ENCODE peak calls at places on chromosomes 6 and 20, in ten cellular contexts. One of them, this sample, is unnamed.

GRCh38 chr6:152605342-152605741 is 31.8 kb downstream of the SYNE1 start:
- DNase-seq in GDM1: no peak
- DNase-seq in tibial artery: no peak
- DNase-seq in activated T-cell treated with anti-CD3 and anti-CD28 coated beads, Interleukin-2, amount 50 U/mL, for 24 hours: no peak
- DNase-seq in MCF 10A: no peak
- DNase-seq in ACHN: no peak
- DNase-seq in bronchial epithelial cell: peak
- DNase-seq in breast epithelium: no peak
- DNase-seq in GM23248: peak
- DNase-seq in NCI-H1417: no peak
- DNase-seq in this sample: no peak

GRCh38 chr6:158414900-158415299 is 102.6 kb downstream of the TULP4 start:
- DNase-seq in GDM1: no peak
- DNase-seq in tibial artery: no peak
- DNase-seq in activated T-cell treated with anti-CD3 and anti-CD28 coated beads, Interleukin-2, amount 50 U/mL, for 24 hours: no peak
- DNase-seq in MCF 10A: no peak
- DNase-seq in ACHN: peak
- DNase-seq in bronchial epithelial cell: peak
- DNase-seq in breast epithelium: no peak
- DNase-seq in GM23248: peak
- DNase-seq in NCI-H1417: no peak
- DNase-seq in this sample: no peak

GRCh38 chr6:148367418-148368024 is 24.9 kb downstream of the SASH1 start:
- DNase-seq in GDM1: no peak
- DNase-seq in tibial artery: peak
- DNase-seq in activated T-cell treated with anti-CD3 and anti-CD28 coated beads, Interleukin-2, amount 50 U/mL, for 24 hours: no peak
- DNase-seq in MCF 10A: peak
- DNase-seq in ACHN: no peak
- DNase-seq in bronchial epithelial cell: peak
- DNase-seq in breast epithelium: peak
- DNase-seq in GM23248: peak
- DNase-seq in NCI-H1417: no peak
- DNase-seq in this sample: no peak

GRCh38 chr6:122778961-122779671 is 400 bp upstream of the FABP7 start:
- DNase-seq in GDM1: no peak
- DNase-seq in tibial artery: no peak
- DNase-seq in activated T-cell treated with anti-CD3 and anti-CD28 coated beads, Interleukin-2, amount 50 U/mL, for 24 hours: no peak
- DNase-seq in MCF 10A: no peak
- DNase-seq in ACHN: no peak
- DNase-seq in bronchial epithelial cell: no peak
- DNase-seq in breast epithelium: no peak
- DNase-seq in GM23248: no peak
- DNase-seq in NCI-H1417: no peak
- DNase-seq in this sample: no peak

GRCh38 chr6:123841067-123841896 is 37.6 kb downstream of the NKAIN2 start:
- DNase-seq in GDM1: no peak
- DNase-seq in tibial artery: no peak
- DNase-seq in activated T-cell treated with anti-CD3 and anti-CD28 coated beads, Interleukin-2, amount 50 U/mL, for 24 hours: no peak
- DNase-seq in MCF 10A: no peak
- DNase-seq in ACHN: no peak
- DNase-seq in bronchial epithelial cell: no peak
- DNase-seq in breast epithelium: no peak
- DNase-seq in GM23248: no peak
- DNase-seq in NCI-H1417: peak
- DNase-seq in this sample: no peak

GRCh38 chr20:63406617-63407245 is 45.6 kb upstream of the CHRNA4 start:
- DNase-seq in GDM1: no peak
- DNase-seq in tibial artery: no peak
- DNase-seq in activated T-cell treated with anti-CD3 and anti-CD28 coated beads, Interleukin-2, amount 50 U/mL, for 24 hours: no peak
- DNase-seq in MCF 10A: no peak
- DNase-seq in ACHN: no peak
- DNase-seq in bronchial epithelial cell: no peak
- DNase-seq in breast epithelium: no peak
- DNase-seq in GM23248: no peak
- DNase-seq in NCI-H1417: no peak
- DNase-seq in this sample: no peak

GRCh38 chr20:31867011-31867410 is 3.3 kb downstream of the DUSP15 start:
- DNase-seq in GDM1: no peak
- DNase-seq in tibial artery: no peak
- DNase-seq in activated T-cell treated with anti-CD3 and anti-CD28 coated beads, Interleukin-2, amount 50 U/mL, for 24 hours: no peak
- DNase-seq in MCF 10A: no peak
- DNase-seq in ACHN: no peak
- DNase-seq in bronchial epithelial cell: no peak
- DNase-seq in breast epithelium: no peak
- DNase-seq in GM23248: no peak
- DNase-seq in NCI-H1417: no peak
- DNase-seq in this sample: no peak

GRCh38 chr20:41587956-41588355 is 30.2 kb downstream of the CHD6 start:
- DNase-seq in GDM1: no peak
- DNase-seq in tibial artery: no peak
- DNase-seq in activated T-cell treated with anti-CD3 and anti-CD28 coated beads, Interleukin-2, amount 50 U/mL, for 24 hours: no peak
- DNase-seq in MCF 10A: peak
- DNase-seq in ACHN: no peak
- DNase-seq in bronchial epithelial cell: peak
- DNase-seq in breast epithelium: no peak
- DNase-seq in GM23248: peak
- DNase-seq in NCI-H1417: no peak
- DNase-seq in this sample: no peak

GRCh38 chr6:161596807-161597505 is 323.1 kb upstream of the AGPAT4 start:
- DNase-seq in GDM1: no peak
- DNase-seq in tibial artery: no peak
- DNase-seq in activated T-cell treated with anti-CD3 and anti-CD28 coated beads, Interleukin-2, amount 50 U/mL, for 24 hours: no peak
- DNase-seq in MCF 10A: no peak
- DNase-seq in ACHN: no peak
- DNase-seq in bronchial epithelial cell: no peak
- DNase-seq in breast epithelium: no peak
- DNase-seq in GM23248: no peak
- DNase-seq in NCI-H1417: no peak
- DNase-seq in this sample: no peak

GRCh38 chr20:18916886-18917785 is 103.6 kb downstream of the SCP2D1 start:
- DNase-seq in GDM1: no peak
- DNase-seq in tibial artery: no peak
- DNase-seq in activated T-cell treated with anti-CD3 and anti-CD28 coated beads, Interleukin-2, amount 50 U/mL, for 24 hours: no peak
- DNase-seq in MCF 10A: no peak
- DNase-seq in ACHN: no peak
- DNase-seq in bronchial epithelial cell: no peak
- DNase-seq in breast epithelium: no peak
- DNase-seq in GM23248: no peak
- DNase-seq in NCI-H1417: no peak
- DNase-seq in this sample: no peak

GRCh38 chr20:61050491-61050890 is 201.6 kb upstream of the CDH4 start:
- DNase-seq in GDM1: no peak
- DNase-seq in tibial artery: no peak
- DNase-seq in activated T-cell treated with anti-CD3 and anti-CD28 coated beads, Interleukin-2, amount 50 U/mL, for 24 hours: no peak
- DNase-seq in MCF 10A: no peak
- DNase-seq in ACHN: no peak
- DNase-seq in bronchial epithelial cell: no peak
- DNase-seq in breast epithelium: no peak
- DNase-seq in GM23248: no peak
- DNase-seq in NCI-H1417: no peak
- DNase-seq in this sample: no peak

GRCh38 chr6:31851485-31851832 is 11.2 kb downstream of the NEU1 start:
- DNase-seq in GDM1: no peak
- DNase-seq in tibial artery: no peak
- DNase-seq in activated T-cell treated with anti-CD3 and anti-CD28 coated beads, Interleukin-2, amount 50 U/mL, for 24 hours: no peak
- DNase-seq in MCF 10A: no peak
- DNase-seq in ACHN: peak
- DNase-seq in bronchial epithelial cell: no peak
- DNase-seq in breast epithelium: no peak
- DNase-seq in GM23248: peak
- DNase-seq in NCI-H1417: no peak
- DNase-seq in this sample: no peak

GRCh38 chr6:6474170-6474920 is 114.2 kb upstream of the LY86 start:
- DNase-seq in GDM1: no peak
- DNase-seq in tibial artery: no peak
- DNase-seq in activated T-cell treated with anti-CD3 and anti-CD28 coated beads, Interleukin-2, amount 50 U/mL, for 24 hours: no peak
- DNase-seq in MCF 10A: no peak
- DNase-seq in ACHN: no peak
- DNase-seq in bronchial epithelial cell: no peak
- DNase-seq in breast epithelium: no peak
- DNase-seq in GM23248: no peak
- DNase-seq in NCI-H1417: peak
- DNase-seq in this sample: no peak

GRCh38 chr6:158409451-158409850 is 97.2 kb downstream of the TULP4 start:
- DNase-seq in GDM1: no peak
- DNase-seq in tibial artery: no peak
- DNase-seq in activated T-cell treated with anti-CD3 and anti-CD28 coated beads, Interleukin-2, amount 50 U/mL, for 24 hours: no peak
- DNase-seq in MCF 10A: no peak
- DNase-seq in ACHN: no peak
- DNase-seq in bronchial epithelial cell: no peak
- DNase-seq in breast epithelium: no peak
- DNase-seq in GM23248: peak
- DNase-seq in NCI-H1417: no peak
- DNase-seq in this sample: no peak

GRCh38 chr6:11279213-11279780 is 46.8 kb upstream of the NEDD9 start:
- DNase-seq in GDM1: no peak
- DNase-seq in tibial artery: peak
- DNase-seq in activated T-cell treated with anti-CD3 and anti-CD28 coated beads, Interleukin-2, amount 50 U/mL, for 24 hours: no peak
- DNase-seq in MCF 10A: no peak
- DNase-seq in ACHN: no peak
- DNase-seq in bronchial epithelial cell: no peak
- DNase-seq in breast epithelium: no peak
- DNase-seq in GM23248: peak
- DNase-seq in NCI-H1417: no peak
- DNase-seq in this sample: no peak

GRCh38 chr6:149259753-149260152 is 57.8 kb upstream of the TAB2 start:
- DNase-seq in GDM1: no peak
- DNase-seq in tibial artery: peak
- DNase-seq in activated T-cell treated with anti-CD3 and anti-CD28 coated beads, Interleukin-2, amount 50 U/mL, for 24 hours: no peak
- DNase-seq in MCF 10A: no peak
- DNase-seq in ACHN: no peak
- DNase-seq in bronchial epithelial cell: no peak
- DNase-seq in breast epithelium: no peak
- DNase-seq in GM23248: no peak
- DNase-seq in NCI-H1417: no peak
- DNase-seq in this sample: no peak

GRCh38 chr6:95133578-95133977 is 443.8 kb upstream of the MANEA start:
- DNase-seq in GDM1: no peak
- DNase-seq in tibial artery: no peak
- DNase-seq in activated T-cell treated with anti-CD3 and anti-CD28 coated beads, Interleukin-2, amount 50 U/mL, for 24 hours: no peak
- DNase-seq in MCF 10A: peak
- DNase-seq in ACHN: peak
- DNase-seq in bronchial epithelial cell: peak
- DNase-seq in breast epithelium: no peak
- DNase-seq in GM23248: peak
- DNase-seq in NCI-H1417: peak
- DNase-seq in this sample: no peak

GRCh38 chr6:30555428-30556005 is 772 bp downstream of the GNL1 start:
- DNase-seq in GDM1: no peak
- DNase-seq in tibial artery: peak
- DNase-seq in activated T-cell treated with anti-CD3 and anti-CD28 coated beads, Interleukin-2, amount 50 U/mL, for 24 hours: no peak
- DNase-seq in MCF 10A: peak
- DNase-seq in ACHN: no peak
- DNase-seq in bronchial epithelial cell: no peak
- DNase-seq in breast epithelium: peak
- DNase-seq in GM23248: peak
- DNase-seq in NCI-H1417: peak
- DNase-seq in this sample: peak

GRCh38 chr6:34922177-34922663 is 33.2 kb downstream of the ANKS1A start:
- DNase-seq in GDM1: no peak
- DNase-seq in tibial artery: no peak
- DNase-seq in activated T-cell treated with anti-CD3 and anti-CD28 coated beads, Interleukin-2, amount 50 U/mL, for 24 hours: no peak
- DNase-seq in MCF 10A: peak
- DNase-seq in ACHN: peak
- DNase-seq in bronchial epithelial cell: peak
- DNase-seq in breast epithelium: no peak
- DNase-seq in GM23248: peak
- DNase-seq in NCI-H1417: no peak
- DNase-seq in this sample: no peak

GRCh38 chr6:8088886-8089285 is 13.5 kb downstream of the EEF1E1 start:
- DNase-seq in GDM1: no peak
- DNase-seq in tibial artery: no peak
- DNase-seq in activated T-cell treated with anti-CD3 and anti-CD28 coated beads, Interleukin-2, amount 50 U/mL, for 24 hours: no peak
- DNase-seq in MCF 10A: no peak
- DNase-seq in ACHN: no peak
- DNase-seq in bronchial epithelial cell: no peak
- DNase-seq in breast epithelium: no peak
- DNase-seq in GM23248: no peak
- DNase-seq in NCI-H1417: no peak
- DNase-seq in this sample: no peak

GRCh38 chr20:56630086-56630493 is 984 bp downstream of the TFAP2C start:
- DNase-seq in GDM1: no peak
- DNase-seq in tibial artery: no peak
- DNase-seq in activated T-cell treated with anti-CD3 and anti-CD28 coated beads, Interleukin-2, amount 50 U/mL, for 24 hours: peak
- DNase-seq in MCF 10A: peak
- DNase-seq in ACHN: peak
- DNase-seq in bronchial epithelial cell: peak
- DNase-seq in breast epithelium: peak
- DNase-seq in GM23248: peak
- DNase-seq in NCI-H1417: no peak
- DNase-seq in this sample: peak

GRCh38 chr6:142885182-142885867 is 59.7 kb downstream of the HIVEP2 start:
- DNase-seq in GDM1: no peak
- DNase-seq in tibial artery: no peak
- DNase-seq in activated T-cell treated with anti-CD3 and anti-CD28 coated beads, Interleukin-2, amount 50 U/mL, for 24 hours: peak
- DNase-seq in MCF 10A: peak
- DNase-seq in ACHN: peak
- DNase-seq in bronchial epithelial cell: peak
- DNase-seq in breast epithelium: no peak
- DNase-seq in GM23248: peak
- DNase-seq in NCI-H1417: peak
- DNase-seq in this sample: peak

This sample was measured in body of pancreas.